ENCODE peak calls at places on chromosomes 13 and 19, in four cellular contexts. L is choroid plexus epithelial cell, T is fibroblast of mammary gland, X is body of pancreas. N is an unnamed sample.
A peak's percentile ranks its signal among the peaks of the same experiment; 100 is the strongest.

GRCh38 chr19:30864460-30865215 is 484.6 kb downstream of the TSHZ3 start:
- DNase-seq in L (no peak), T (no peak), X (no peak), N (no peak)

GRCh38 chr19:48443731-48444128 is 2.1 kb upstream of the GRWD1 start:
- DNase-seq in L (no peak), T (no peak), X (no peak), N (no peak)

GRCh38 chr13:36882829-36883390 is 37.1 kb downstream of the SMAD9 start:
- DNase-seq in L (no peak), T (no peak), X (no peak), N (no peak)

GRCh38 chr13:38350114-38350617 is 515 bp downstream of the UFM1 start:
- DNase-seq in L (peak; percentile 65), T (peak; percentile 53), X (peak; percentile 69), N (peak; percentile 56)

GRCh38 chr19:7196721-7197168 is 97.5 kb downstream of the INSR start:
- DNase-seq in L (no peak), T (peak; percentile 52), X (peak; percentile 51), N (no peak)

GRCh38 chr13:38602261-38602660 is 84.6 kb upstream of the FREM2 start:
- DNase-seq in L (peak; percentile 6), T (peak; percentile 2), X (no peak), N (peak; percentile 74)

GRCh38 chr13:86082116-86082515 is 282.9 kb upstream of the SLITRK6 start:
- DNase-seq in L (peak; percentile 41), T (no peak), X (no peak), N (peak; percentile 1)

GRCh38 chr13:99383511-99383921 is 76.3 kb upstream of the GPR183 start:
- DNase-seq in L (no peak), T (no peak), X (no peak), N (no peak)

GRCh38 chr13:27151798-27152599 is 19.6 kb downstream of the USP12 start:
- DNase-seq in L (peak; percentile 21), T (no peak), X (no peak), N (peak; percentile 72)

GRCh38 chr13:50448535-50448981 is 394.9 kb downstream of the DLEU7 start:
- DNase-seq in L (no peak), T (no peak), X (no peak), N (peak; percentile 90)

GRCh38 chr19:51198641-51199040 is 26.2 kb upstream of the CD33 start:
- DNase-seq in L (no peak), T (no peak), X (no peak), N (no peak)

GRCh38 chr19:19171821-19172532 is 1.9 kb upstream of the MEF2B start:
- DNase-seq in L (peak; percentile 80), T (peak; percentile 42), X (no peak), N (no peak)

GRCh38 chr19:15393963-15394362 is 14.4 kb upstream of the AKAP8 start:
- DNase-seq in L (peak; percentile 23), T (peak; percentile 56), X (no peak), N (no peak)

GRCh38 chr19:27794444-27795042 is 1418.4 kb downstream of the UQCRFS1 start:
- DNase-seq in L (peak; percentile 62), T (peak; percentile 37), X (peak; percentile 13), N (no peak)

GRCh38 chr13:97855570-97855970 is 97.9 kb upstream of the IPO5 start:
- DNase-seq in L (peak; percentile 90), T (peak; percentile 91), X (peak; percentile 58), N (peak; percentile 60)

GRCh38 chr19:46621191-46622117 is 3.4 kb downstream of the PTGIR start:
- DNase-seq in L (no peak), T (no peak), X (no peak), N (no peak)

GRCh38 chr13:44313674-44314073 is 60.0 kb upstream of the SERP2 start:
- DNase-seq in L (peak; percentile 63), T (peak; percentile 97), X (no peak), N (peak; percentile 99)

GRCh38 chr19:38194061-38194701 is 29.8 kb downstream of the DPF1 start:
- DNase-seq in L (no peak), T (no peak), X (no peak), N (peak; percentile 87)

GRCh38 chr19:15479391-15480345 is at the start of gene PGLYRP2:
- DNase-seq in L (no peak), T (no peak), X (peak; percentile 57), N (peak; percentile 36)

GRCh38 chr19:12527034-12527836 is 24.0 kb downstream of the ZNF564 start:
- DNase-seq in L (peak; percentile 60), T (peak; percentile 62), X (no peak), N (peak; percentile 28)

GRCh38 chr13:107847406-107847805 is 367.9 kb downstream of the LIG4 start:
- DNase-seq in L (peak; percentile 85), T (no peak), X (no peak), N (no peak)

GRCh38 chr19:13692096-13692495 is 72.2 kb upstream of the MRI1 start:
- DNase-seq in L (peak; percentile 1), T (peak; percentile 77), X (no peak), N (peak; percentile 56)

GRCh38 chr19:1953441-1954094 is 12.6 kb downstream of the CSNK1G2 start:
- DNase-seq in L (no peak), T (no peak), X (no peak), N (no peak)

GRCh38 chr13:102642475-102642874 is 45.7 kb downstream of the TPP2 start:
- DNase-seq in L (no peak), T (peak; percentile 21), X (peak; percentile 89), N (peak; percentile 12)

GRCh38 chr19:38359242-38360021 is 14.9 kb upstream of the PSMD8 start:
- DNase-seq in L (no peak), T (no peak), X (no peak), N (no peak)

GRCh38 chr19:41426952-41427646 is at the start of gene B3GNT8:
- DNase-seq in L (peak; percentile 70), T (peak; percentile 51), X (peak; percentile 80), N (peak; percentile 82)

GRCh38 chr19:20051841-20052768 is 12.8 kb upstream of the ZNF682 start:
- DNase-seq in L (peak; percentile 100), T (peak; percentile 96), X (peak; percentile 98), N (peak; percentile 97)

DNA sequence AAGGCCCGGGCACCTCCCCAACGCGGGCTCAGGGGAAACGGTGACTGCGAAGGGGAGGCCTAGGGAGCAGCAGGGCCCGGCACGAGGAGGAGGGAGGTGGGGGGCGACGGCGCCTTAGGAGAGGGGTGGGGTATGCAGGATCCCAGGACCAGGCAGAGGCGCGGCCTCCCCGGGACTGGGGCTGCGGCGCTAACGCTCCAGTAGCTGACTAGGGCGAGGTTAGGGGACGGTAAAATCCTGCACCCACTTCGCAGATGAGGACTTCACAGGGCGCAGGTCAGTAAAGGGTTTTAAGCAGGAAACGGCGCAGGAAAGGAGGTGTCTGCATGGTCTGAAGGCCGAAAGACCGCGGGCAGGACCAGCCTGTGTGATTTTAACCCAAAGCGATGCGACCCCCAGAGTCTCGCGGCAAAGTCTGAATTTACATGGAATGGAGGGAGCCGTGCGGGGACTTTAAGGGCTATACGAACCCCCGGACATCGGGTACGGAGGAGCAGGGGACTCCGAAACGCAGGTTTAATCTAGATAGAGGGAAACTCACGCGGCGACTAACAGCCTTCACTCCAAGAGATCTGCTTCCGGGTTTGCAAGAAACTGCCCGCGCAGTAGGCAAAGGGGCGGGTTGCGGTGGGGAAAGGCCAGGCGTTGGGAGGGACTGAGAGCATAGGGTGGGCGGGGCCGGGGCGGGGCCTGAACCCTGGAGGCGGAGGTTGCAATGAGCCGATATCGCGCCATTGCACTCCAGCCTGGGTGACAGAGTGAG is at the start of gene ZNF665:
- DNase-seq in L (peak; percentile 92), T (peak; percentile 85), X (peak; percentile 89), N (peak; percentile 69)
- TF ChIP-seq CTCF in L (no peak), T (no peak), X (no peak), N (no peak)

DNA sequence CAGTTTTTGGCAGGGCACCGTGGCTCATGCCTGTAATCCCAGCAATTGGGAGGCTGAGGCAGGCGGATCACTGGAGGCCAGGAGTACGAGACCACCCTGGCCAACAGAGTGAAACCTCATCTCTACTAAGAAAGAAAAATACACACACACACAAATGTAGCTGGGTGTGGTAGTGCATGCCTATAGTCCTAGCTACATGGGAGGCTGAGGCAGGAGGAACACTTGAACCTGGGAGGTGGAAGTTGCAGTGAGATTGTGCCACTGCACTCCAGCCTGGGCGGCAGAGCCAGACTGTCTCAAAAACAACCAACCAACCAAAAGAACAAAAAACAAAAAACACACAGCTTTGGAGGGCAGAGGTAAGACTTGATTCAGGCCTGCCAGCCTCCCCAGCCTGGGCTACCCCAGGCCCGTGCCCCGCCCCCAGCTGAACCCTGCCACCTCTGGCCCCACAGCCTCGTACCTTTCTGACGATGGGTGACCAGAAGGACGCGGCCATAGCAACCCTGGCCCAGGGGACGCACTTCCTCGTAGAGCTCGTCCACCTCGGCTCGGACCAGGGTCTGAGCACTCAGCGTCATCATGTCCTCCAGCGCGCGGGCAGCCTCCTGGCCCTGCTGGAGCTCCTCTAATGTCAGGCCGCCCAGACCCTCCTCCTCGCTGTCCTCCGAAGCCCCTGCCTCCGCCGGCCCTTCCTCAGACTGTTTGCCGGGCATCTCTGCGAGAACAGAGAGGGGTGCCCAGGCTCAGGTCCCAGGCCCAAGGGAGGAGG is 1.2 kb downstream of the SBK2 start:
- DNase-seq in L (no peak), T (no peak), X (no peak), N (no peak)
- H3K4me3 ChIP-seq in L (no peak overlapping the region), T (no peak overlapping the region), X (no peak overlapping the region), N (no peak overlapping the region)

DNA sequence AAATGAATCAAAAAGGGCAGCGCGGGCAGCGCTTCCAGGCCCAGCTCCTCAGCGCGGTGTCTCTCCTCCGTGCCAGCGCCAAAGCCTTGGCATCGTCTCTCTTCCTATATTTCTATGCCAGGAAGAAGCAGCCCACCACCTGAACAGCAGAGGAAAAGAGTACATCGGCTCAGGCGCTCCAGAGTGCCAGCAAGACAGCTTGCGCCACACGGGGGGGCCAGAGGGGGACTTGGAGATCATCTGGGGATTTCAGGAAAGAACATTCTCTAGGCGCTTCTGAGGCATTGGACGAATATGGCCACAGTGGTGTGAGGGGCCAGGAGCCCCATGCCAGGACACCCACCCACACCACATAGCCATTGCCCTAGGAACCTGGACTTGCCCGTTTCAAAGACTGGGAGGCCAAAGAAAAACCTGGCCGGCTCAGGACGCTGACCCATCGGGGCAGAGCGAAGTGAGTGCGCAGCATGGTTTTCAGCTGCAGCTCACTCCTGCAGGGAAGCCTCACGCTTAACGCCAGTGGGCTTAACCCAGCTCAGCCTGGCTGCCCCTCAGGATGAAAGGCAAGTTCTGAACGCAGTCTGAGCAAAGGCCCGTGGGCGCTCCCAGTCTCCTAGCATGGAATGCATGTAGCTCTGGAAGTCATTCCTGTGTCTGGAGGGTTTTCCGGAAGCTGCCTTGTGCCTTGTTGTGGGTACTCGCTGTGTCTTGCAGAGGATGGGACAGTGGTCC is 62.1 kb downstream of the GGACT start:
- DNase-seq in L (no peak), T (no peak), X (no peak), N (no peak)
- TF ChIP-seq CTCF in L (no peak), T (no peak), X (no peak), N (no peak)

GRCh38 chr13:73765651-73766384 is 368.4 kb downstream of the KLF12 start:
- DNase-seq in L (peak; percentile 97), T (peak; percentile 36), X (peak; percentile 86), N (peak; percentile 15)
- H3K4me3 ChIP-seq in L (peak overlapping the region; percentile 7), T (no peak overlapping the region), X (no peak overlapping the region), N (no peak overlapping the region)

GRCh38 chr13:24625324-24625723 is 54.9 kb upstream of the ATP12A start:
- DNase-seq in L (peak; percentile 18), T (no peak), X (no peak), N (no peak)
- TF ChIP-seq CTCF in L (no peak), T (no peak), X (no peak), N (no peak)

GRCh38 chr19:17404015-17404414 is 1.4 kb downstream of the BST2 start:
- DNase-seq in L (no peak), T (no peak), X (no peak), N (no peak)
- H3K4me3 ChIP-seq in L (no peak overlapping the region), T (no peak overlapping the region), X (no peak overlapping the region), N (no peak overlapping the region)